ENCODE peak calls at places on chromosomes 13 and 19, in ten cellular contexts. U is stomach, A is A549, H is tibial nerve, Q is transverse colon, N is sigmoid colon, G is ovary, T is H1, J is upper lobe of left lung, K is GM12878. S is an unnamed sample.

GRCh38 chr13:84607614-84608013 is 725.3 kb upstream of the SLITRK1 start:
- DNase-seq in U (no peak), A (no peak), H (peak; percentile 5), Q (no peak), N (no peak), G (no peak), T (no peak), J (no peak), K (no peak), S (no peak)

GRCh38 chr19:16371540-16371986 is 46.9 kb downstream of the KLF2 start:
- DNase-seq in U (peak; percentile 85), A (no peak), H (no peak), Q (peak; percentile 90), N (no peak), G (peak; percentile 41), T (no peak), J (peak; percentile 90), K (peak; percentile 79), S (no peak)

GRCh38 chr19:5677597-5677996 is 2.7 kb downstream of the MICOS13 start:
- DNase-seq in U (no peak), A (no peak), H (no peak), Q (no peak), N (no peak), G (no peak), T (no peak), J (peak; percentile 47), K (no peak), S (no peak)

GRCh38 chr13:98751397-98752110 is 918 bp downstream of the SLC15A1 start:
- DNase-seq in U (no peak), A (peak; percentile 9), H (no peak), Q (peak; percentile 27), N (no peak), G (no peak), T (no peak), J (peak; percentile 25), K (no peak), S (no peak)

GRCh38 chr13:40484101-40484800 is 182.2 kb downstream of the FOXO1 start:
- DNase-seq in U (no peak), A (no peak), H (no peak), Q (no peak), N (no peak), G (no peak), T (no peak), J (no peak), K (no peak), S (no peak)

GRCh38 chr13:76937416-76937815 is 10.9 kb upstream of the ACOD1 start:
- DNase-seq in U (no peak), A (peak; percentile 35), H (no peak), Q (no peak), N (no peak), G (no peak), T (no peak), J (no peak), K (no peak), S (no peak)

GRCh38 chr13:49585220-49586157 is at the start of gene RCBTB1:
- DNase-seq in U (peak; percentile 77), A (peak; percentile 58), H (peak; percentile 34), Q (peak; percentile 69), N (peak; percentile 79), G (peak; percentile 55), T (no peak), J (peak; percentile 95), K (no peak), S (peak; percentile 81)

GRCh38 chr13:44011036-44011435 is 131.3 kb downstream of the LACC1 start:
- DNase-seq in U (no peak), A (no peak), H (no peak), Q (no peak), N (no peak), G (no peak), T (no peak), J (no peak), K (no peak), S (no peak)

GRCh38 chr13:74090397-74090796 is 43.8 kb downstream of the KLF12 start:
- DNase-seq in U (no peak), A (no peak), H (no peak), Q (no peak), N (no peak), G (no peak), T (no peak), J (no peak), K (no peak), S (no peak)
- TF ChIP-seq EP300 in U (no peak), A (no peak), H (no peak), Q (no peak), N (no peak), G (no peak), T (no peak), J (no peak), K (no peak), S (no peak)

DNA sequence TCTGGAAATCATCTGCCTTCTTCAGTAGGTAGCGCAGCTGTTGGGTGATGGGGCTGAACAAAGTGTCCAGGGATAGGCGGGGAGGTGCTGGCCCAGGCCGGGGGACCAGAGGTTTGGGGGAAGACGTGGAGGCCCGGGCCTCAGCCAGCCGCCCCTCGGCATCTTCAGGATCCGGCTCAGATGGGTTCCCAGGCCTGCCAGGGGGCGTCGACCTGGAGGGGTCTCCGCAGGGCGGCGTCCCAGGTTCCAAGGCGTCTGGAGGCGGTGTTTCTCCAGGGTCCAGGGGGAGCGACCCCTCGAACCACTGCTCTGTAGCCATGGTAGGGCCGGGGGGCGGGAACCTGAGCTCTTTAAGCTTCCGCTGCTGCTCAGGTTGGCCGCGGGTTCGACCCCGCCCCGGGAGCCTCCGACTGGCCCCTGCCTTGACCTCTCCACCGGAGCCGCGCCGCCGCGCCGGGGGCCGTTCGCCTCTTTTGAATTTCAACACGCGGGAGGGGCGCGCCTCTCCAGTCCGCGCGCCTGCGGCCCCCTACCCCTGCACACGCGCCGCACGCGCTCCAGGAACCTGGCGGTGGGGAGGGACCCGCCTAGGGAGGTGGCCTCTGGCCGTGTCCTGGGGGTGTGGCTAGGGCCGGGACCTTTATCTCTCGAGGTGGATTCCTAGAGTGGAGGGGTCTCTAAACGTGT is at the start of gene C19orf67:
- DNase-seq in U (no peak), A (no peak), H (no peak), Q (no peak), N (no peak), G (no peak), T (no peak), J (peak; percentile 87), K (no peak), S (no peak)
- H3K4me3 ChIP-seq in U (no peak within 1 kb of the TSS), A (no peak within 1 kb of the TSS), H (no peak within 1 kb of the TSS), Q (no peak within 1 kb of the TSS), N (no peak within 1 kb of the TSS), G (no peak within 1 kb of the TSS), T (peak within 1 kb of the TSS; percentile 61), J (no peak within 1 kb of the TSS), K (no peak within 1 kb of the TSS), S (no peak within 1 kb of the TSS)

GRCh38 chr13:33746867-33747266 is 71.1 kb upstream of the RFC3 start:
- DNase-seq in U (no peak), A (no peak), H (no peak), Q (no peak), N (no peak), G (no peak), T (no peak), J (no peak), K (no peak), S (no peak)

GRCh38 chr13:33743438-33744368 is 74.2 kb upstream of the RFC3 start:
- DNase-seq in U (no peak), A (no peak), H (no peak), Q (no peak), N (no peak), G (no peak), T (no peak), J (no peak), K (peak; percentile 80), S (no peak)

GRCh38 chr13:33745370-33746324 is 72.3 kb upstream of the RFC3 start:
- DNase-seq in U (no peak), A (no peak), H (peak; percentile 19), Q (peak; percentile 11), N (no peak), G (no peak), T (no peak), J (no peak), K (no peak), S (no peak)

GRCh38 chr13:33742321-33742720 is 75.6 kb upstream of the RFC3 start:
- DNase-seq in U (no peak), A (no peak), H (no peak), Q (no peak), N (no peak), G (no peak), T (no peak), J (no peak), K (no peak), S (no peak)

DNA sequence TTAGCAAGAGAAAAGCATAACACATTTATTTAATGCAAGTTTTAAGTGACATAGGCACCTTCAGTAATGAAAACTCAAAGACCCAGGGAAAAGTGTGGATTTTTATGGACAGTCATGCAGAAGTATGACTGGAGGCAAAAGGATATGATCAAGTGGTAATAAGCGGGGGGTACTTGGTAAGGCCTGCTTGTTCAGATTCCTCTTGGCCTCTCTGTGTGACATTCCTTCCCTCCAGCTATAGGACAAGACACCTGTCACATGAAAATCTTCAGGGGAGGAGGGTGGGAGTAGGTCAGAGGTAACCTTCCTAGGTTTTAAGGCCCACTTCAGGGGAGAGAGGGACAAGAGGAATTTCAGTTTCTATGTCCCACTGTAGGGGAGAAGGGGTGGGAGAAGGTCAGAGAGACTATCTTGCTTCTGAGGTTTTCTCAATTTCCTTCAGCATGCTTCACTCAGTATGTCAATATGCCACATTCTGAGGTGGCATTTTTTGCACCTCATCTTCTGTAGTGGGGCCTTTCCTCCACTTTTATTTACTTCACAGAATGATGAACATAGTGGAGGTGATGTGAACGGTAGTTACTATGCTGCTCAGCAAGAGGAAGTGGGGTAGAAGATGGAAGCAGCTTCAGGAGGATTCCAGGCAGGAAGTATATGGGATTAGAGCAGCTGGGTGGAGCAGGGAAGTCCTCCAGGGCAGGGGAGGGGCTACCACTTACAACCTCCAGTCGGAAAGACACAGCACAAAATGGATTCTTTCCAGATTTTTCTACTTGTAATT is 73.2 kb upstream of the RFC3 start:
- DNase-seq in U (no peak), A (no peak), H (no peak), Q (no peak), N (no peak), G (no peak), T (no peak), J (no peak), K (no peak), S (no peak)
- TF ChIP-seq EP300 in U (no peak), A (no peak), H (no peak), Q (no peak), N (no peak), G (no peak), T (no peak), J (no peak), K (no peak), S (no peak)

DNA sequence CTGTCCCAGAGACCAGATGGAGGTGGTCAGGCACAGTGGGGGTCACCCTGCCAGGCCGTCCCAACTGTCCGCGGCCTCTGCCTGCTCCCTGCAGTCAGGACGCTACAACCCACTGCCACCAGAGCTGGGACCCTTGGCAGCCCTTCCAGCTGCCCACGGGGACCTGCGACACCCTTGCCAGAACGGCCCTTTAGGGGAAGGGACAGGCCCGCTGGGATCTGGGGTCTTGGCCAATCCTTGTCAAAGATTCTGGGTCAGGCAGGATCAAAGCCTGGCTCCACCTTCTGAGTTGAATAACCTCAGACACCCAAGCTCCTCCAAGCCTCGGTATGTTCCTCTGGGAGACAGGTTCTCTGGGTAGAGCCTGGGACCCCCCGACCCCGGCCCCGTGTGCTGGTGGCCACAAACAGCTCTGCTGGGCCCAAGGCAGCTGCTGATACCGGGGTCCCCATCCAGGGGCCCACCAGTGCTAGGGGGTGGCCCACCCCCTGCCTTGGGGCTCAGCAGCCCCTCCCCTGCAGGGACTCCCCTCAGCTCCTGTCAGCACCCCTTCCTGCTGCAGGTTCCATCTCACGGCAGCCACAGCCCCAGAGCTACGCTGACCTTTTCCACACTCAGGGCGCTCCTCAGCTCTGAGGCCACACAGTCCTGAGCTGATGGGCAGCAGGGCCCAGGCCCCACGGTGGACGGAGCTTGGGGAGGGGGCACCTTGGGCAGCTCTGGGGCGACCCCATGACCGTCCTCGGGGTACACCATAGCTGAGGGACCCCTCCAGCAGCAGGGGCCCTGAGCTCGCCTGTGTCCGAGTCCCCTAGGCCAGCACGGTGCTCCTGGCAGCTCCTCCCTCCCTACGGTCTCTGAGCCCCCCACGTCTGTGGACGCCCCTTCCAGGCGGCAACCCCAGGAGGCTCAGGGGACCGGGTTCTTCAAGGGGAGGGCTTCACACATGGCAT is 18.4 kb downstream of the SBNO2 start:
- DNase-seq in U (no peak), A (peak; percentile 58), H (no peak), Q (no peak), N (no peak), G (peak; percentile 28), T (no peak), J (peak; percentile 79), K (no peak), S (no peak)
- H3K4me3 ChIP-seq in U (no peak overlapping the region), A (peak overlapping the region; percentile 9), H (peak overlapping the region; percentile 7), Q (no peak overlapping the region), N (peak overlapping the region; percentile 10), G (peak overlapping the region; percentile 31), T (no peak overlapping the region), J (peak overlapping the region; percentile 44), K (no peak overlapping the region), S (peak overlapping the region; percentile 36)

S was measured in suprapubic skin.